ENCODE peak calls at places on chromosomes 13 and 19, in ten cellular contexts. One of them, this sample, is unnamed.
A peak's percentile ranks its signal among the peaks of the same experiment; 100 is the strongest.

GRCh38 chr13:30705672-30706071 is 29.7 kb upstream of the ALOX5AP start:
- DNase-seq in body of pancreas: no peak
- DNase-seq in thoracic aorta: no peak
- DNase-seq in lower lobe of right lung: no peak
- DNase-seq in cardiac fibroblast: no peak
- DNase-seq in endothelial cell: no peak
- DNase-seq in A549: no peak
- DNase-seq in glutamatergic neuron: no peak
- DNase-seq in BJ: no peak
- DNase-seq in adrenal gland: no peak
- DNase-seq in this sample: no peak

GRCh38 chr19:55486971-55487883 is 1.0 kb upstream of the SSC5D start:
- DNase-seq in body of pancreas: no peak
- DNase-seq in thoracic aorta: no peak
- DNase-seq in lower lobe of right lung: no peak
- DNase-seq in cardiac fibroblast: peak; percentile 96
- DNase-seq in endothelial cell: no peak
- DNase-seq in A549: peak; percentile 66
- DNase-seq in glutamatergic neuron: peak; percentile 50
- DNase-seq in BJ: peak; percentile 82
- DNase-seq in adrenal gland: peak; percentile 83
- DNase-seq in this sample: peak; percentile 99

GRCh38 chr13:41012536-41012935 is 6.6 kb downstream of the ELF1 start:
- DNase-seq in body of pancreas: no peak
- DNase-seq in thoracic aorta: no peak
- DNase-seq in lower lobe of right lung: no peak
- DNase-seq in cardiac fibroblast: no peak
- DNase-seq in endothelial cell: no peak
- DNase-seq in A549: no peak
- DNase-seq in glutamatergic neuron: no peak
- DNase-seq in BJ: no peak
- DNase-seq in adrenal gland: no peak
- DNase-seq in this sample: no peak

GRCh38 chr13:111893071-111893606 is 173.8 kb upstream of the SOX1 start:
- DNase-seq in body of pancreas: no peak
- DNase-seq in thoracic aorta: no peak
- DNase-seq in lower lobe of right lung: no peak
- DNase-seq in cardiac fibroblast: no peak
- DNase-seq in endothelial cell: peak; percentile 79
- DNase-seq in A549: no peak
- DNase-seq in glutamatergic neuron: no peak
- DNase-seq in BJ: no peak
- DNase-seq in adrenal gland: no peak
- DNase-seq in this sample: no peak

GRCh38 chr13:63680704-63681103 is 2265.1 kb upstream of the PCDH20 start:
- DNase-seq in body of pancreas: no peak
- DNase-seq in thoracic aorta: no peak
- DNase-seq in lower lobe of right lung: no peak
- DNase-seq in cardiac fibroblast: no peak
- DNase-seq in endothelial cell: no peak
- DNase-seq in A549: no peak
- DNase-seq in glutamatergic neuron: no peak
- DNase-seq in BJ: no peak
- DNase-seq in adrenal gland: no peak
- DNase-seq in this sample: no peak

GRCh38 chr13:20461481-20461859 is 64.2 kb downstream of the CRYL1 start:
- DNase-seq in body of pancreas: no peak
- DNase-seq in thoracic aorta: no peak
- DNase-seq in lower lobe of right lung: no peak
- DNase-seq in cardiac fibroblast: peak; percentile 29
- DNase-seq in endothelial cell: no peak
- DNase-seq in A549: no peak
- DNase-seq in glutamatergic neuron: no peak
- DNase-seq in BJ: no peak
- DNase-seq in adrenal gland: no peak
- DNase-seq in this sample: peak; percentile 4

GRCh38 chr13:113070855-113071254 is 34.7 kb upstream of the F7 start:
- DNase-seq in body of pancreas: no peak
- DNase-seq in thoracic aorta: no peak
- DNase-seq in lower lobe of right lung: no peak
- DNase-seq in cardiac fibroblast: no peak
- DNase-seq in endothelial cell: no peak
- DNase-seq in A549: no peak
- DNase-seq in glutamatergic neuron: no peak
- DNase-seq in BJ: no peak
- DNase-seq in adrenal gland: no peak
- DNase-seq in this sample: no peak

GRCh38 chr13:44231786-44232516 is 141.7 kb upstream of the SERP2 start:
- DNase-seq in body of pancreas: peak; percentile 88
- DNase-seq in thoracic aorta: no peak
- DNase-seq in lower lobe of right lung: peak; percentile 87
- DNase-seq in cardiac fibroblast: peak; percentile 90
- DNase-seq in endothelial cell: no peak
- DNase-seq in A549: peak; percentile 84
- DNase-seq in glutamatergic neuron: no peak
- DNase-seq in BJ: peak; percentile 67
- DNase-seq in adrenal gland: peak; percentile 86
- DNase-seq in this sample: peak; percentile 87

GRCh38 chr19:12935071-12935470 is 1.6 kb upstream of the FARSA start:
- DNase-seq in body of pancreas: no peak
- DNase-seq in thoracic aorta: no peak
- DNase-seq in lower lobe of right lung: no peak
- DNase-seq in cardiac fibroblast: no peak
- DNase-seq in endothelial cell: no peak
- DNase-seq in A549: no peak
- DNase-seq in glutamatergic neuron: no peak
- DNase-seq in BJ: no peak
- DNase-seq in adrenal gland: no peak
- DNase-seq in this sample: no peak

GRCh38 chr13:46340631-46341111 is 46.4 kb downstream of the RUBCNL start:
- DNase-seq in body of pancreas: no peak
- DNase-seq in thoracic aorta: no peak
- DNase-seq in lower lobe of right lung: no peak
- DNase-seq in cardiac fibroblast: no peak
- DNase-seq in endothelial cell: no peak
- DNase-seq in A549: no peak
- DNase-seq in glutamatergic neuron: no peak
- DNase-seq in BJ: no peak
- DNase-seq in adrenal gland: no peak
- DNase-seq in this sample: no peak

GRCh38 chr13:46343279-46343949 is 43.6 kb downstream of the RUBCNL start:
- DNase-seq in body of pancreas: no peak
- DNase-seq in thoracic aorta: no peak
- DNase-seq in lower lobe of right lung: no peak
- DNase-seq in cardiac fibroblast: no peak
- DNase-seq in endothelial cell: no peak
- DNase-seq in A549: no peak
- DNase-seq in glutamatergic neuron: no peak
- DNase-seq in BJ: no peak
- DNase-seq in adrenal gland: no peak
- DNase-seq in this sample: no peak

GRCh38 chr13:46341112-46341711 is 45.8 kb downstream of the RUBCNL start:
- DNase-seq in body of pancreas: no peak
- DNase-seq in thoracic aorta: no peak
- DNase-seq in lower lobe of right lung: no peak
- DNase-seq in cardiac fibroblast: peak; percentile 37
- DNase-seq in endothelial cell: no peak
- DNase-seq in A549: no peak
- DNase-seq in glutamatergic neuron: no peak
- DNase-seq in BJ: no peak
- DNase-seq in adrenal gland: no peak
- DNase-seq in this sample: peak; percentile 50

GRCh38 chr13:46345400-46345799 is 41.7 kb downstream of the RUBCNL start:
- DNase-seq in body of pancreas: peak; percentile 18
- DNase-seq in thoracic aorta: no peak
- DNase-seq in lower lobe of right lung: no peak
- DNase-seq in cardiac fibroblast: no peak
- DNase-seq in endothelial cell: no peak
- DNase-seq in A549: no peak
- DNase-seq in glutamatergic neuron: no peak
- DNase-seq in BJ: no peak
- DNase-seq in adrenal gland: no peak
- DNase-seq in this sample: no peak

DNA sequence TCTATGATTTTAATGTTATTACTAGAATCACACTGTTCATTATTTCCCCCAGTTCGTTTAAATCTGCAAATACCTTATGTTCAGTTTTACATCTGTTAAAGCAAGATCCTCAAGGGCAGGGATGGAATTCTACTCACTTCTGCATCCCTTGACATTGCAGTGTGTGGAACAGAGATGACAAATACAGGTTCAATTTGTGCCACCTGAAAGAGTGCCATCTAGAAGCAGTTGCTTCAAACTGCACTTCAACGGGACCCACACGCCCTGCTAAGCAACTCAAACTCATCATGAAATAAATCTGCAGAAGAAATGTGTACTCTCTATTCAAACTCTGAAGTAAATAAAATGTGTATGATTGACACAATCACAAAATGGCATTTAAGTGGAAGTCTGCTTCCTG is 44.5 kb downstream of the RUBCNL start:
- DNase-seq in body of pancreas: no peak
- DNase-seq in thoracic aorta: no peak
- DNase-seq in lower lobe of right lung: no peak
- DNase-seq in cardiac fibroblast: no peak
- DNase-seq in endothelial cell: no peak
- DNase-seq in A549: no peak
- DNase-seq in glutamatergic neuron: no peak
- DNase-seq in BJ: no peak
- DNase-seq in adrenal gland: no peak
- DNase-seq in this sample: no peak
- TF ChIP-seq CTCF in body of pancreas: no peak
- TF ChIP-seq CTCF in thoracic aorta: no peak
- TF ChIP-seq CTCF in lower lobe of right lung: no peak
- TF ChIP-seq CTCF in cardiac fibroblast: no peak
- TF ChIP-seq CTCF in endothelial cell: no peak
- TF ChIP-seq CTCF in A549: no peak
- TF ChIP-seq CTCF in glutamatergic neuron: no peak
- TF ChIP-seq CTCF in BJ: no peak
- TF ChIP-seq CTCF in adrenal gland: no peak
- TF ChIP-seq CTCF in this sample: no peak

DNA sequence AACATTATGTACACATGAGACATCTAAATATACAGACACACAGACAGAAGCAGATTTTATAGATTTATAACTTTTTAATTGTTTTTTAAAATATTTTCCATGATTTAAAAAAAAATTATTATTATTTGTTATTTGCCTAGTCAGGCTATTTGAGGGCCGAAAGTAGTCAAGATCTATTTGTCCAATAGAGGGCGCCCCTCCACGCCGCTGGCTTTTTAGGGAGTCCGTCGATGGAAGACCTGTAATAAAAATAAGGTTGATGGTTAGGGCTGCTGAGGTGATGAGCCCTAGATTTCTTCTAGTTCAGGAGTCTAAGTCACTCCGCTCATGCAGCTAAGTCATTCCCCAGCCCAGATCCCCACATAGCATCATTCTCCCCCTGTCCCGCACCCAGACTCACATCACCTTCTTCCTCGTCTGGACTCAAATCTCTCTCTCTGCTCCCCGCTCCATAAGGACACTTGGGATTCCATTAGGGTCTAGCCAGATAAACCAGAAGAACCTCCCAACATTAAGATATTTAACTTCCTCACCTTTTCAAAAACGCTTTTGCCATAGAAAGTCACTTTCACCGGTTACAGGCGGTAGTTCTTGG is 33.9 kb upstream of the CEACAM21 start:
- DNase-seq in body of pancreas: peak; percentile 52
- DNase-seq in thoracic aorta: no peak
- DNase-seq in lower lobe of right lung: peak; percentile 83
- DNase-seq in cardiac fibroblast: peak; percentile 54
- DNase-seq in endothelial cell: peak; percentile 71
- DNase-seq in A549: peak; percentile 69
- DNase-seq in glutamatergic neuron: peak; percentile 66
- DNase-seq in BJ: no peak
- DNase-seq in adrenal gland: peak; percentile 44
- DNase-seq in this sample: peak; percentile 12
- TF ChIP-seq CTCF in body of pancreas: peak; percentile 39
- TF ChIP-seq CTCF in thoracic aorta: peak; percentile 17
- TF ChIP-seq CTCF in lower lobe of right lung: peak; percentile 75
- TF ChIP-seq CTCF in cardiac fibroblast: peak; percentile 67
- TF ChIP-seq CTCF in endothelial cell: peak; percentile 82
- TF ChIP-seq CTCF in A549: peak; percentile 88
- TF ChIP-seq CTCF in glutamatergic neuron: peak; percentile 76
- TF ChIP-seq CTCF in BJ: peak; percentile 62
- TF ChIP-seq CTCF in adrenal gland: peak; percentile 13
- TF ChIP-seq CTCF in this sample: peak; percentile 83

DNA sequence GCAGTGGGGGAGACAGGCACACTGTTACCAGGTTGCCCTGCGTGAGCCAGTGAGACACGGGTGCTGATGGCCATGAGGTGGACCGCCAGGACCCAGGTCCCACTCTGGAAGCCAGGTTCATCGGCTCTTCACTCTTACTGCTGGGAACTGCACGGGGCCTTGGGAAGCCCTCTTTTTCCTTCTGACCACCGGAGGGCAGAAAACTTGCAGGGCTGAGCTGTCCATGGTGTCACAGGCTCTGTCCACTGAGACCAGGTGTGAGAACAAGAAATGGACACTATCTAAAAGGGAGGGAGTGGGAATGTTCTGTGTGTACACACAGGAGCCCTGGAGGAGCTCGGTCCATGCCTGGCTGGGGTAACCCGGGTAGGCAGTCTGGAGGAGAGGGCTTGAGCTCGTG is 93.4 kb downstream of the UQCRFS1 start:
- DNase-seq in body of pancreas: no peak
- DNase-seq in thoracic aorta: no peak
- DNase-seq in lower lobe of right lung: no peak
- DNase-seq in cardiac fibroblast: peak; percentile 4
- DNase-seq in endothelial cell: peak; percentile 56
- DNase-seq in A549: no peak
- DNase-seq in glutamatergic neuron: peak; percentile 44
- DNase-seq in BJ: no peak
- DNase-seq in adrenal gland: no peak
- DNase-seq in this sample: peak; percentile 6
- TF ChIP-seq CTCF in body of pancreas: no peak
- TF ChIP-seq CTCF in thoracic aorta: no peak
- TF ChIP-seq CTCF in lower lobe of right lung: no peak
- TF ChIP-seq CTCF in cardiac fibroblast: no peak
- TF ChIP-seq CTCF in endothelial cell: peak; percentile 26
- TF ChIP-seq CTCF in A549: no peak
- TF ChIP-seq CTCF in glutamatergic neuron: peak; percentile 43
- TF ChIP-seq CTCF in BJ: peak; percentile 30
- TF ChIP-seq CTCF in adrenal gland: no peak
- TF ChIP-seq CTCF in this sample: peak; percentile 44

DNA sequence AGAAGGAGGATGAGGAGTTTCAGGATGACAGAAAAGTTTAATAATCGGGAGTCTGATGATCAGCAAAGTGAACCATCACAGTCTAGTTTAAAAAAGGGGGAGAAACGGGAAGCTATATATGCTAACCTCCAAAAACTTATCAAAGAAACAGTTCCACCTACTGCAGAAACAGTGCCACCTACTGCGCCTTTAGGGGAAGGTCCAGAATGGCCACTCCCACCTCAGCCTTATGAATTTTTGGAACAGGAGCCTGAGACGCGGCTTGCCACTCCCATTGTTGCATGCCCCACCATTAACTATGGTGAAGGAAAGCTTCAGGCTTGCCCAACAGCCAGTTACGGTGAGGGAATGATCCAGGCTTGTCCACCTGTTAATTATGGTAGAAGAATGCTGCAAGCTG is 929.0 kb downstream of the SLITRK6 start:
- DNase-seq in body of pancreas: no peak
- DNase-seq in thoracic aorta: no peak
- DNase-seq in lower lobe of right lung: no peak
- DNase-seq in cardiac fibroblast: no peak
- DNase-seq in endothelial cell: no peak
- DNase-seq in A549: no peak
- DNase-seq in glutamatergic neuron: no peak
- DNase-seq in BJ: no peak
- DNase-seq in adrenal gland: no peak
- DNase-seq in this sample: peak; percentile 4
- TF ChIP-seq CTCF in body of pancreas: peak; percentile 15
- TF ChIP-seq CTCF in thoracic aorta: no peak
- TF ChIP-seq CTCF in lower lobe of right lung: no peak
- TF ChIP-seq CTCF in cardiac fibroblast: no peak
- TF ChIP-seq CTCF in endothelial cell: no peak
- TF ChIP-seq CTCF in A549: no peak
- TF ChIP-seq CTCF in glutamatergic neuron: no peak
- TF ChIP-seq CTCF in BJ: peak; percentile 14
- TF ChIP-seq CTCF in adrenal gland: no peak
- TF ChIP-seq CTCF in this sample: peak; percentile 63